ENCODE peak calls at places on chromosome 13, in ten cellular contexts. V is activated T-helper 1 cell treated with anti-CD3 and anti-CD28 coated beads, Interleukin-12 subunit alpha, Interleukin-12 subunit beta, Interleukin-2, Interleukin-4 antibody, amounts not matched to agents 30 ng/mL and 10 ng/mL and 1 ng/mL, durations not matched to agents 14 hours and 24 hours and 36 hours; W is NCI-H510A; L is right atrium auricular region; M is hepatic stellate cell; B is aorta; D is T-helper 1 cell; Y is right lobe of liver; A is right cardiac atrium; X is stimulated activated naive CD8-positive, alpha-beta T cell treated with anti-CD3 and anti-CD28 coated beads, Interleukin-15, amount 100 ng/mL, for 72 hours. N is an unnamed sample.

GRCh38 chr13:95267662-95268369 is 33.4 kb downstream of the ABCC4 start:
- DNase-seq in V (no peak), W (no peak), L (no peak), M (peak; percentile 83), B (peak; percentile 60), D (no peak), Y (peak; percentile 52), A (peak; percentile 40), X (no peak), N (no peak)

GRCh38 chr13:85099245-85099644 is 700.0 kb downstream of the SLITRK6 start:
- DNase-seq in V (no peak), W (no peak), L (no peak), M (no peak), B (no peak), D (no peak), Y (no peak), A (no peak), X (no peak), N (no peak)

GRCh38 chr13:98447881-98448641 is 128.8 kb downstream of the STK24 start:
- DNase-seq in V (no peak), W (peak; percentile 67), L (no peak), M (no peak), B (no peak), D (no peak), Y (no peak), A (peak; percentile 58), X (no peak), N (no peak)

GRCh38 chr13:41597348-41598041 is 140.1 kb downstream of the RGCC start:
- DNase-seq in V (no peak), W (no peak), L (no peak), M (no peak), B (no peak), D (no peak), Y (no peak), A (no peak), X (no peak), N (no peak)

GRCh38 chr13:50275392-50276063 is 260.3 kb downstream of the KCNRG start:
- DNase-seq in V (no peak), W (no peak), L (no peak), M (no peak), B (no peak), D (no peak), Y (no peak), A (no peak), X (no peak), N (no peak)

GRCh38 chr13:76014618-76015315 is 378.6 kb downstream of the LMO7 start:
- DNase-seq in V (no peak), W (no peak), L (no peak), M (no peak), B (no peak), D (no peak), Y (no peak), A (no peak), X (no peak), N (no peak)

GRCh38 chr13:30927595-30927994 is 4.9 kb upstream of the TEX26 start:
- DNase-seq in V (no peak), W (no peak), L (no peak), M (no peak), B (no peak), D (no peak), Y (no peak), A (no peak), X (no peak), N (no peak)

GRCh38 chr13:25292301-25292700 is 5.0 kb upstream of the MTMR6 start:
- DNase-seq in V (no peak), W (no peak), L (no peak), M (peak; percentile 10), B (no peak), D (no peak), Y (no peak), A (no peak), X (no peak), N (peak; percentile 80)

GRCh38 chr13:77345150-77345780 is 18.4 kb upstream of the MYCBP2 start:
- DNase-seq in V (no peak), W (peak; percentile 64), L (no peak), M (no peak), B (no peak), D (no peak), Y (no peak), A (no peak), X (peak; percentile 61), N (no peak)

GRCh38 chr13:32530841-32531253 is 7.7 kb downstream of the N4BP2L2 start:
- DNase-seq in V (no peak), W (no peak), L (no peak), M (peak; percentile 29), B (no peak), D (no peak), Y (no peak), A (no peak), X (no peak), N (peak; percentile 57)

GRCh38 chr13:43074824-43075510 is 51.6 kb downstream of the DNAJC15 start:
- DNase-seq in V (no peak), W (no peak), L (no peak), M (no peak), B (no peak), D (no peak), Y (no peak), A (no peak), X (peak; percentile 21), N (peak; percentile 52)

GRCh38 chr13:73704587-73704986 is 429.6 kb downstream of the KLF12 start:
- DNase-seq in V (no peak), W (no peak), L (no peak), M (no peak), B (no peak), D (no peak), Y (no peak), A (no peak), X (no peak), N (peak; percentile 75)

GRCh38 chr13:110616103-110617101 is 1.1 kb downstream of the NAXD start:
- DNase-seq in V (peak; percentile 25), W (no peak), L (no peak), M (peak; percentile 73), B (peak; percentile 86), D (no peak), Y (peak; percentile 58), A (peak; percentile 40), X (peak; percentile 55), N (peak; percentile 21)

GRCh38 chr13:112616586-112617381 is 28.8 kb upstream of the TUBGCP3 start:
- DNase-seq in V (no peak), W (no peak), L (peak; percentile 57), M (peak; percentile 63), B (no peak), D (no peak), Y (no peak), A (no peak), X (no peak), N (peak; percentile 36)

GRCh38 chr13:64127192-64127591 is 2711.5 kb upstream of the PCDH20 start:
- DNase-seq in V (no peak), W (no peak), L (no peak), M (no peak), B (no peak), D (no peak), Y (no peak), A (no peak), X (no peak), N (no peak)

GRCh38 chr13:86838411-86839120 is 832.6 kb upstream of the SLITRK5 start:
- DNase-seq in V (no peak), W (no peak), L (no peak), M (no peak), B (no peak), D (no peak), Y (no peak), A (no peak), X (no peak), N (no peak)

GRCh38 chr13:99064624-99065249 is 86.9 kb upstream of the DOCK9 start:
- DNase-seq in V (no peak), W (no peak), L (no peak), M (no peak), B (no peak), D (no peak), Y (no peak), A (no peak), X (no peak), N (no peak)

GRCh38 chr13:43544011-43544410 is 242.8 kb downstream of the ENOX1 start:
- DNase-seq in V (no peak), W (no peak), L (no peak), M (no peak), B (no peak), D (no peak), Y (no peak), A (no peak), X (no peak), N (no peak)

GRCh38 chr13:100547805-100548204 is 40.8 kb downstream of the GGACT start:
- DNase-seq in V (no peak), W (no peak), L (no peak), M (no peak), B (no peak), D (no peak), Y (peak; percentile 50), A (no peak), X (no peak), N (no peak)

GRCh38 chr13:55341891-55342290 is 1798.8 kb upstream of the PRR20A start:
- DNase-seq in V (no peak), W (no peak), L (no peak), M (no peak), B (no peak), D (no peak), Y (no peak), A (no peak), X (no peak), N (no peak)

GRCh38 chr13:52405767-52406494 is at the start of gene THSD1:
- DNase-seq in V (no peak), W (peak; percentile 36), L (peak; percentile 71), M (peak; percentile 55), B (peak; percentile 86), D (no peak), Y (peak; percentile 81), A (peak; percentile 85), X (peak; percentile 15), N (no peak)

GRCh38 chr13:26262156-26262555 is 8.2 kb downstream of the CDK8 start:
- DNase-seq in V (no peak), W (no peak), L (no peak), M (no peak), B (no peak), D (no peak), Y (no peak), A (no peak), X (no peak), N (no peak)

GRCh38 chr13:79709526-79709925 is 228.6 kb downstream of the NDFIP2 start:
- DNase-seq in V (no peak), W (no peak), L (no peak), M (no peak), B (no peak), D (no peak), Y (no peak), A (no peak), X (no peak), N (no peak)

GRCh38 chr13:25468330-25469178 is 96.8 kb downstream of the ATP8A2 start:
- DNase-seq in V (no peak), W (peak; percentile 48), L (no peak), M (no peak), B (no peak), D (no peak), Y (no peak), A (peak; percentile 15), X (peak; percentile 12), N (no peak)

GRCh38 chr13:25046274-25046984 is 49.5 kb upstream of the PABPC3 start:
- DNase-seq in V (no peak), W (no peak), L (no peak), M (no peak), B (no peak), D (no peak), Y (no peak), A (no peak), X (no peak), N (no peak)

GRCh38 chr13:113407531-113408393 is 43.8 kb upstream of the GRTP1 start:
- DNase-seq in V (no peak), W (no peak), L (no peak), M (no peak), B (peak; percentile 74), D (no peak), Y (no peak), A (no peak), X (no peak), N (no peak)

GRCh38 chr13:63636231-63636993 is 2220.8 kb upstream of the PCDH20 start:
- DNase-seq in V (no peak), W (no peak), L (no peak), M (no peak), B (no peak), D (no peak), Y (no peak), A (no peak), X (no peak), N (peak; percentile 16)

GRCh38 chr13:113585828-113586355 is 1.3 kb downstream of the TFDP1 start:
- DNase-seq in V (no peak), W (no peak), L (peak; percentile 18), M (no peak), B (no peak), D (no peak), Y (no peak), A (no peak), X (no peak), N (no peak)